ENCODE peak calls at places on chromosomes 5 and 9, in six cellular contexts. S is fibroblast of villous mesenchyme; G is mucosa of descending colon; K is CD8-positive, alpha-beta T cell; J is upper lobe of left lung; E is BJ. Q is an unnamed sample.

GRCh38 chr9:110128664-110129329 is 79.2 kb downstream of the C9orf152 start:
- DNase-seq in K (no peak), E (no peak), S (no peak), J (no peak), G (no peak), Q (no peak)

GRCh38 chr5:148746826-148747535 is 79.4 kb upstream of the ADRB2 start:
- DNase-seq in J (no peak), S (no peak), K (no peak), G (no peak), E (no peak), Q (no peak)

GRCh38 chr5:94691947-94692346 is 73.5 kb downstream of the SLF1 start:
- DNase-seq in E (no peak), J (no peak), G (no peak), K (no peak), S (peak; percentile 50), Q (peak; percentile 74)

GRCh38 chr9:87498816-87499454 is 1.3 kb downstream of the DAPK1 start:
- DNase-seq in S (no peak), K (no peak), J (no peak), G (no peak), E (no peak), Q (no peak)

GRCh38 chr9:127741831-127742434 is 6.8 kb upstream of the TOR2A start:
- DNase-seq in E (no peak), S (no peak), K (no peak), J (peak; percentile 90), G (peak; percentile 69), Q (no peak)

GRCh38 chr5:170131235-170131634 is 25.5 kb downstream of the FOXI1 start:
- DNase-seq in J (no peak), E (no peak), G (no peak), S (no peak), K (no peak), Q (no peak)

GRCh38 chr9:96486351-96487029 is 36.5 kb downstream of the HABP4 start:
- DNase-seq in J (peak; percentile 70), S (peak; percentile 84), G (no peak), K (no peak), E (peak; percentile 74), Q (peak; percentile 27)

GRCh38 chr5:24783596-24783995 is 138.8 kb upstream of the CDH10 start:
- DNase-seq in S (no peak), J (no peak), G (no peak), K (no peak), E (no peak), Q (no peak)

GRCh38 chr5:57698785-57699184 is 216.2 kb upstream of the ACTBL2 start:
- DNase-seq in J (no peak), K (no peak), S (no peak), E (no peak), G (no peak), Q (peak; percentile 63)

GRCh38 chr5:55437452-55437851 is 97.3 kb downstream of the PLPP1 start:
- DNase-seq in S (no peak), G (no peak), J (no peak), K (no peak), E (no peak), Q (no peak)
- H3K4me3 ChIP-seq in S (no peak overlapping the region), G (no peak overlapping the region), J (no peak overlapping the region), K (no peak overlapping the region), E (no peak overlapping the region), Q (no peak overlapping the region)

GRCh38 chr5:103458497-103459040 is 104.0 kb downstream of the NUDT12 start:
- DNase-seq in G (no peak), E (no peak), K (no peak), J (no peak), S (no peak), Q (no peak)

GRCh38 chr5:103452666-103453065 is 109.9 kb downstream of the NUDT12 start:
- DNase-seq in G (no peak), S (no peak), K (no peak), E (peak; percentile 52), J (no peak), Q (no peak)

GRCh38 chr5:103456476-103456875 is 106.1 kb downstream of the NUDT12 start:
- DNase-seq in K (no peak), G (no peak), E (no peak), S (no peak), J (no peak), Q (no peak)

GRCh38 chr5:103452089-103452488 is 110.5 kb downstream of the NUDT12 start:
- DNase-seq in S (no peak), J (no peak), E (no peak), G (no peak), K (no peak), Q (no peak)

GRCh38 chr5:103454774-103455173 is 107.8 kb downstream of the NUDT12 start:
- DNase-seq in K (no peak), E (no peak), S (no peak), G (no peak), J (no peak), Q (no peak)
- TF ChIP-seq CTCF in K (no peak), E (no peak), S (no peak), G (no peak), J (no peak), Q (no peak)

GRCh38 chr9:16062542-16063240 is 509.8 kb downstream of the CCDC171 start:
- DNase-seq in G (no peak), J (no peak), S (peak; percentile 52), K (no peak), E (peak; percentile 37), Q (peak; percentile 55)
- H3K4me3 ChIP-seq in G (no peak overlapping the region), J (no peak overlapping the region), S (no peak overlapping the region), K (no peak overlapping the region), E (no peak overlapping the region), Q (no peak overlapping the region)

GRCh38 chr5:168211245-168211644 is 80.2 kb upstream of the WWC1 start:
- DNase-seq in S (no peak), G (no peak), E (no peak), J (no peak), K (no peak), Q (no peak)
- TF ChIP-seq CTCF in S (no peak), G (no peak), E (no peak), J (no peak), K (no peak), Q (no peak)

GRCh38 chr5:142784405-142784955 is 14.3 kb downstream of the ARHGAP26 start:
- DNase-seq in J (no peak), E (no peak), K (no peak), G (no peak), S (no peak), Q (no peak)
- H3K4me3 ChIP-seq in J (no peak overlapping the region), E (no peak overlapping the region), K (no peak overlapping the region), G (no peak overlapping the region), S (no peak overlapping the region), Q (no peak overlapping the region)

GRCh38 chr5:39422036-39422606 is 2.7 kb downstream of the DAB2 start:
- DNase-seq in E (no peak), S (no peak), K (no peak), G (no peak), J (no peak), Q (no peak)
- TF ChIP-seq CTCF in E (no peak), S (no peak), K (no peak), G (no peak), J (no peak), Q (no peak)

DNA sequence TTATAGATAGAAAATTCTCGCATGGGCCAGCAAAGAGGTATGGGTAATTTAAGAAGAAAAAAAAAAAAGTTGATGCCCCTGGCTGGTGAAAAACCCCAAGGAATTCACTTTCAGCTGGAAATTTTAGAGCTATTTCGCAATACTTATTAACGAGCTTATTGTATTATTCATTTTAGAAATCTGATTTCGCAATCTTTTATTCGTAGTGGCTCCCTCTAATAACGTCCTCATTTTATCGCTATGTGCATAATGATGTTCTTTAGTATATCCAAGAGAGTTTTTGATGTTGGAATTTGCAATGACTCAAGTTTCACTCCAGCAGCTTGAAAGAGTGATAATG is 18.4 kb upstream of the FER start:
- DNase-seq in K (no peak), S (no peak), G (no peak), E (no peak), J (no peak), Q (no peak)
- H3K4me3 ChIP-seq in K (no peak overlapping the region), S (no peak overlapping the region), G (no peak overlapping the region), E (no peak overlapping the region), J (peak overlapping the region; percentile 84), Q (no peak overlapping the region)

GRCh38 chr5:115815006-115815692 is 1.3 kb downstream of the CDO1 start:
- DNase-seq in E (no peak), G (no peak), K (no peak), S (no peak), J (no peak), Q (no peak)
- TF ChIP-seq CTCF in E (no peak), G (no peak), K (no peak), S (no peak), J (no peak), Q (no peak)

Q was measured in epithelial cell of proximal tubule.